ENCODE peak calls at places on chromosomes 1 and 21, in seven cellular contexts. P, I, T, E, A, H and R are unnamed samples.

GRCh38 chr21:36122977-36123376 is 11.9 kb upstream of the CBR3 start:
- DNase-seq in P (no peak), I (no peak), T (no peak), E (no peak), A (no peak), H (no peak), R (no peak)

GRCh38 chr1:205739348-205740160 is 10.4 kb downstream of the NUCKS1 start:
- DNase-seq in P (no peak), I (no peak), T (no peak), E (no peak), A (no peak), H (no peak), R (no peak)

GRCh38 chr1:101100674-101101073 is 75.1 kb upstream of the DPH5 start:
- DNase-seq in P (no peak), I (no peak), T (no peak), E (no peak), A (no peak), H (no peak), R (no peak)

GRCh38 chr1:44603718-44604117 is 70.6 kb downstream of the TMEM53 start:
- DNase-seq in P (peak), I (no peak), T (no peak), E (no peak), A (no peak), H (no peak), R (no peak)

GRCh38 chr1:31127266-31127665 is 61.7 kb upstream of the PUM1 start:
- DNase-seq in P (no peak), I (no peak), T (no peak), E (no peak), A (no peak), H (no peak), R (no peak)

GRCh38 chr1:23793018-23793781 is 2.3 kb downstream of the LYPLA2 start:
- DNase-seq in P (peak), I (no peak), T (peak), E (peak), A (no peak), H (peak), R (no peak)

GRCh38 chr1:113003751-113004690 is 48.0 kb upstream of the SLC16A1 start:
- DNase-seq in P (no peak), I (no peak), T (no peak), E (no peak), A (no peak), H (no peak), R (no peak)

GRCh38 chr1:195481293-195481692 is 1126.9 kb downstream of the KCNT2 start:
- DNase-seq in P (no peak), I (no peak), T (no peak), E (no peak), A (no peak), H (no peak), R (no peak)

GRCh38 chr1:244339776-244340175 is 111.9 kb downstream of the ADSS2 start:
- DNase-seq in P (no peak), I (no peak), T (no peak), E (no peak), A (no peak), H (no peak), R (no peak)

GRCh38 chr1:183251101-183251958 is 65.3 kb downstream of the LAMC2 start:
- DNase-seq in P (no peak), I (no peak), T (no peak), E (no peak), A (no peak), H (no peak), R (no peak)

GRCh38 chr1:159991513-159991912 is 37.5 kb upstream of the SLAMF9 start:
- DNase-seq in P (no peak), I (no peak), T (no peak), E (no peak), A (peak), H (no peak), R (peak)

GRCh38 chr21:26123012-26123411 is 47.6 kb downstream of the APP start:
- DNase-seq in P (no peak), I (no peak), T (no peak), E (no peak), A (no peak), H (no peak), R (no peak)

GRCh38 chr21:26126168-26126553 is 44.4 kb downstream of the APP start:
- DNase-seq in P (no peak), I (no peak), T (no peak), E (no peak), A (no peak), H (no peak), R (no peak)

GRCh38 chr21:26125433-26126167 is 45.0 kb downstream of the APP start:
- DNase-seq in P (no peak), I (no peak), T (no peak), E (no peak), A (no peak), H (no peak), R (no peak)

GRCh38 chr21:26124896-26125295 is 45.7 kb downstream of the APP start:
- DNase-seq in P (no peak), I (no peak), T (no peak), E (no peak), A (no peak), H (no peak), R (no peak)

GRCh38 chr21:26124421-26124833 is 46.1 kb downstream of the APP start:
- DNase-seq in P (no peak), I (no peak), T (no peak), E (no peak), A (no peak), H (no peak), R (no peak)
- H3K4me3 ChIP-seq in P (no peak), I (no peak), T (no peak), E (no peak), A (no peak), H (peak), R (no peak)

DNA sequence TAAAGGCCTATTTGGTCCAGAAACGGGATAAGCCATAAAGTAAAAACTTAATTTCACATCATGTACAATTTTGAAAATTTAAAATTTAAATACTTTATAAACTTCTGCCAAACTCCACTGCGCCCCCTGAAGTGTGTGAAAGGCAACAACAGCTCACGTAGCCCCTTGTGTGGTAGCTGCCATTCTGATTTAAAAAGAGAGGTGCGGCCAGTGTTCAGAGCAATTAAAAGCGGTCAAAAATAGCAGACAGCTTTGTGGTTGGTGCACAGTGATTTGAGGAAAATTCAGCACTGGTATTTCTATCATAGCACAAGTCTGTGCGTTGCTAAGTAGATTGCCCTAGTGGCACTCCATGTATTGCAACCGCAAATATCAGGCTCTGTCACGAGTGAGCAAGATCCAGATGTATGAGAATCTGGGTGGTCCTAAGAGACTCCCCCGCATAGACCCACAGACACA is 122.5 kb downstream of the ATG4C start:
- DNase-seq in P (no peak), I (no peak), T (no peak), E (no peak), A (peak), H (no peak), R (no peak)
- TF ChIP-seq CTCF in P (no peak), I (no peak), T (no peak), E (no peak), A (peak), H (peak), R (peak)

DNA sequence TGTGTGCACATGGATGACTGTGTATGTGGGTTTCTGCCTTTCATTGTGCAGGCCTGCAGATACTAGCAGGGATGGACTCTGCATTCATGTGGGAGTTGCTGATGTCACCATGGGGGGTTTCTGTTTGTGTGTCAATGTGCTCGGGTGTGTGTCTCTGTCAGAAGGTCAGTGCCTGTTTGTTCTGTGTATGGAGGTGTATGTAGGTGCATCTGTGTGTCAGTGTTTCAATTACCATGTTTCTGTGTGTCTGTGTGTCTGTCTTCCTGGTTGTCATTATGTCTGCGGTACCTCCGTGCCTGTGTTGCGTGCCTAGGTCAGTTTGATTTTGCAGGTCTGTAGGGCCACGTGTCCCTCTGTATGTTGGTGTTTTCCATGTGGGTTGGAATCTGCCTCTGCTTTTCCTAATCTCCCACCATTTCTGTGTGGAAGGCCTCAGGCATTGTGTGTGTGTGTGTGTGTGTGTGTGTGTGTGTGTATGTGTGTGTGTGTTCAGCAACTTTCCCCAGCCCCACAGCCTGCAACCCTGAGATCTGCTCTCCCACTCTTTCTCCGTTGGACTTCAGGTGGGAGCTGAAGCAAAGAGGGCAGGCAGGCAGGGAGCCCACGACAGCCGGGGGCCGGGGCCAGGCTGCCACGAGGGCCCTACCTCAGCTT is 36.7 kb upstream of the WASF2 start:
- DNase-seq in P (no peak), I (no peak), T (no peak), E (no peak), A (peak), H (no peak), R (no peak)
- H3K4me3 ChIP-seq in P (no peak), I (no peak), T (peak), E (peak), A (peak), H (peak), R (no peak)

GRCh38 chr1:233355841-233356704 is 28.5 kb downstream of the MAP3K21 start:
- DNase-seq in P (no peak), I (no peak), T (no peak), E (no peak), A (peak), H (no peak), R (peak)
- TF ChIP-seq CTCF in P (no peak), I (no peak), T (no peak), E (no peak), A (no peak), H (no peak), R (no peak)

DNA sequence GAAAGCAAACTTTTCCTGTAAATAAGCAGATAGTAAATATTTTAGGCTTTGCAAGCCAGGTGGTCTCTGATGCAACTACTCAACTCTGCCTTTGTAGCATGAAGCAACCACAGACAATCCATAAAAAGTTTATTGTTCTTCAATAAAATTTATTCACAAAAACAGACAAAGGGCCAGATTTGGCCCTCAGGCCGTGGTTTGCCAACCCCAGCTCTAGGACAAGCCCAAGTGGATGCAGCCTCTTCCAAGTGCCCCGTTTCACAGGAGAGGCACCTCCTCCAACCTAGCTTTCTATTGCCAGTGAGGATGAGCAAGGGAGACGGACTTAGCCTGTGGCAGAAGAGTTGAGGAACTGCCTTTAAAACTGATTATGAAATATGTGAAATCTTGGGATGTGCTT is 105.4 kb downstream of the PSMG1 start:
- DNase-seq in P (no peak), I (peak), T (no peak), E (no peak), A (no peak), H (no peak), R (no peak)
- H3K4me3 ChIP-seq in P (no peak), I (no peak), T (no peak), E (no peak), A (no peak), H (no peak), R (no peak)

DNA sequence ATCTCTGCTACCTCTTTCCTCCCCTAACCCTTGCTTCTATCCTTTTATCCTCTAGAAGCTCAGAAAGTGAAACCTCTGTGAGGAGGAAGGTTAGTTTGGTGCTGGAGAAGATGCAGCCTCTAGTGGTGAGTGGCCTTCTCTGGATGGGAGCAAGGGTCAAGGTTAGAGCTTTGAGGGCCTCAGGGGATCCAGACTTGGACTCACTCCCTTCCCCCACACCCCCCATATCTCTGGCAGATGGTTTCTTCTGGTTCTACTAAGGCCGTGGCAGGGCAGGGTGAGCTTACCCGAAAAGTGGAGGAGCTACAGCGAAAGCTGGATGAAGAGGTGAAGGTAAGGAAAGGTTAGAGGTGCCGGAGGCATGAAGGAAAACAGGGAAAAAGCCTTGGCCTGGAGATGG is 9.2 kb downstream of the CGN start:
- DNase-seq in P (no peak), I (no peak), T (no peak), E (no peak), A (no peak), H (no peak), R (no peak)
- TF ChIP-seq CTCF in P (no peak), I (no peak), T (no peak), E (no peak), A (no peak), H (no peak), R (peak)